ENCODE peak calls at places on chromosome 7, in four cellular contexts. One of them, this sample, is unnamed.

GRCh38 chr7:100965723-100966541 is 3.4 kb upstream of the MUC12 start:
- DNase-seq in epithelial cell of esophagus: peak; percentile 58
- DNase-seq in GM13977: peak; percentile 96
- DNase-seq in aorta: peak; percentile 85
- DNase-seq in this sample: peak; percentile 80

GRCh38 chr7:106568680-106569499 is 92.1 kb downstream of the CCDC71L start:
- DNase-seq in epithelial cell of esophagus: peak; percentile 96
- DNase-seq in GM13977: no peak
- DNase-seq in aorta: no peak
- DNase-seq in this sample: no peak

GRCh38 chr7:107312418-107312817 is 143.6 kb downstream of the HBP1 start:
- DNase-seq in epithelial cell of esophagus: peak; percentile 42
- DNase-seq in GM13977: no peak
- DNase-seq in aorta: no peak
- DNase-seq in this sample: no peak

GRCh38 chr7:45065031-45065995 is 23.5 kb downstream of the NACAD start:
- DNase-seq in epithelial cell of esophagus: no peak
- DNase-seq in GM13977: no peak
- DNase-seq in aorta: no peak
- DNase-seq in this sample: no peak

GRCh38 chr7:29337628-29338116 is 143.1 kb downstream of the CHN2 start:
- DNase-seq in epithelial cell of esophagus: no peak
- DNase-seq in GM13977: no peak
- DNase-seq in aorta: no peak
- DNase-seq in this sample: no peak

GRCh38 chr7:47170516-47170915 is 411.4 kb downstream of the TNS3 start:
- DNase-seq in epithelial cell of esophagus: peak; percentile 34
- DNase-seq in GM13977: no peak
- DNase-seq in aorta: no peak
- DNase-seq in this sample: no peak

GRCh38 chr7:33888206-33888605 is 17.1 kb upstream of the BMPER start:
- DNase-seq in epithelial cell of esophagus: peak; percentile 41
- DNase-seq in GM13977: no peak
- DNase-seq in aorta: no peak
- DNase-seq in this sample: no peak

GRCh38 chr7:142853739-142854504 is 954 bp upstream of the EPHB6 start:
- DNase-seq in epithelial cell of esophagus: peak; percentile 66
- DNase-seq in GM13977: peak; percentile 87
- DNase-seq in aorta: peak; percentile 81
- DNase-seq in this sample: peak; percentile 74

GRCh38 chr7:116986611-116987565 is 33.6 kb downstream of the ST7 start:
- DNase-seq in epithelial cell of esophagus: peak; percentile 32
- DNase-seq in GM13977: no peak
- DNase-seq in aorta: no peak
- DNase-seq in this sample: no peak

GRCh38 chr7:92590711-92591310 is 621 bp upstream of the FAM133B start:
- DNase-seq in epithelial cell of esophagus: no peak
- DNase-seq in GM13977: no peak
- DNase-seq in aorta: no peak
- DNase-seq in this sample: no peak

GRCh38 chr7:16365952-16366351 is 55.4 kb downstream of the CRPPA start:
- DNase-seq in epithelial cell of esophagus: no peak
- DNase-seq in GM13977: no peak
- DNase-seq in aorta: no peak
- DNase-seq in this sample: no peak

GRCh38 chr7:30445770-30446169 is 32.8 kb downstream of the NOD1 start:
- DNase-seq in epithelial cell of esophagus: no peak
- DNase-seq in GM13977: peak; percentile 87
- DNase-seq in aorta: peak; percentile 89
- DNase-seq in this sample: peak; percentile 79

GRCh38 chr7:157408258-157409101 is 71.7 kb downstream of the DNAJB6 start:
- DNase-seq in epithelial cell of esophagus: no peak
- DNase-seq in GM13977: no peak
- DNase-seq in aorta: peak; percentile 21
- DNase-seq in this sample: no peak

GRCh38 chr7:75879771-75880184 is 944 bp downstream of the RHBDD2 start:
- DNase-seq in epithelial cell of esophagus: no peak
- DNase-seq in GM13977: no peak
- DNase-seq in aorta: no peak
- DNase-seq in this sample: no peak

GRCh38 chr7:130920122-130920521 is 186.1 kb upstream of the KLF14 start:
- DNase-seq in epithelial cell of esophagus: no peak
- DNase-seq in GM13977: no peak
- DNase-seq in aorta: no peak
- DNase-seq in this sample: no peak

GRCh38 chr7:28988818-28989595 is 30.9 kb upstream of the TRIL start:
- DNase-seq in epithelial cell of esophagus: peak; percentile 94
- DNase-seq in GM13977: no peak
- DNase-seq in aorta: peak; percentile 73
- DNase-seq in this sample: no peak

GRCh38 chr7:3128857-3129256 is 85.2 kb upstream of the CARD11 start:
- DNase-seq in epithelial cell of esophagus: no peak
- DNase-seq in GM13977: no peak
- DNase-seq in aorta: no peak
- DNase-seq in this sample: no peak

GRCh38 chr7:135405969-135406368 is 103.9 kb downstream of the CNOT4 start:
- DNase-seq in epithelial cell of esophagus: no peak
- DNase-seq in GM13977: no peak
- DNase-seq in aorta: no peak
- DNase-seq in this sample: no peak

GRCh38 chr7:78323118-78323517 is 524.5 kb downstream of the PHTF2 start:
- DNase-seq in epithelial cell of esophagus: no peak
- DNase-seq in GM13977: no peak
- DNase-seq in aorta: no peak
- DNase-seq in this sample: no peak

GRCh38 chr7:123637203-123637602 is 18.5 kb upstream of the LMOD2 start:
- DNase-seq in epithelial cell of esophagus: peak; percentile 40
- DNase-seq in GM13977: no peak
- DNase-seq in aorta: no peak
- DNase-seq in this sample: no peak

GRCh38 chr7:144500225-144500624 is 96.7 kb upstream of the NOBOX start:
- DNase-seq in epithelial cell of esophagus: no peak
- DNase-seq in GM13977: no peak
- DNase-seq in aorta: no peak
- DNase-seq in this sample: no peak

GRCh38 chr7:87570178-87570577 is 30.5 kb downstream of the ABCB1 start:
- DNase-seq in epithelial cell of esophagus: peak; percentile 68
- DNase-seq in GM13977: no peak
- DNase-seq in aorta: no peak
- DNase-seq in this sample: no peak

GRCh38 chr7:33872870-33873269 is 32.5 kb upstream of the BMPER start:
- DNase-seq in epithelial cell of esophagus: no peak
- DNase-seq in GM13977: no peak
- DNase-seq in aorta: no peak
- DNase-seq in this sample: no peak

GRCh38 chr7:30681262-30682130 is 760 bp downstream of the CRHR2 start:
- DNase-seq in epithelial cell of esophagus: no peak
- DNase-seq in GM13977: no peak
- DNase-seq in aorta: no peak
- DNase-seq in this sample: no peak

GRCh38 chr7:103343758-103344452 is 662 bp downstream of the DNAJC2 start:
- DNase-seq in epithelial cell of esophagus: peak; percentile 45
- DNase-seq in GM13977: peak; percentile 34
- DNase-seq in aorta: peak; percentile 46
- DNase-seq in this sample: no peak

GRCh38 chr7:73740771-73741170 is 2.2 kb upstream of the ABHD11 start:
- DNase-seq in epithelial cell of esophagus: no peak
- DNase-seq in GM13977: no peak
- DNase-seq in aorta: no peak
- DNase-seq in this sample: no peak

GRCh38 chr7:91694221-91694856 is 186.2 kb downstream of the MTERF1 start:
- DNase-seq in epithelial cell of esophagus: no peak
- DNase-seq in GM13977: no peak
- DNase-seq in aorta: no peak
- DNase-seq in this sample: no peak

GRCh38 chr7:136900005-136900404 is 31.6 kb downstream of the CHRM2 start:
- DNase-seq in epithelial cell of esophagus: no peak
- DNase-seq in GM13977: no peak
- DNase-seq in aorta: no peak
- DNase-seq in this sample: no peak

GRCh38 chr7:98816206-98816605 is 53.6 kb downstream of the TMEM130 start:
- DNase-seq in epithelial cell of esophagus: no peak
- DNase-seq in GM13977: no peak
- DNase-seq in aorta: peak; percentile 78
- DNase-seq in this sample: no peak

GRCh38 chr7:155969192-155969929 is 157.1 kb upstream of the SHH start:
- DNase-seq in epithelial cell of esophagus: no peak
- DNase-seq in GM13977: no peak
- DNase-seq in aorta: no peak
- DNase-seq in this sample: no peak

GRCh38 chr7:33421384-33421783 is 292.0 kb downstream of the BBS9 start:
- DNase-seq in epithelial cell of esophagus: peak; percentile 12
- DNase-seq in GM13977: no peak
- DNase-seq in aorta: no peak
- DNase-seq in this sample: no peak

GRCh38 chr7:15749631-15750030 is 63.1 kb upstream of the MEOX2 start:
- DNase-seq in epithelial cell of esophagus: no peak
- DNase-seq in GM13977: no peak
- DNase-seq in aorta: no peak
- DNase-seq in this sample: no peak

GRCh38 chr7:84191261-84191660 is 3.3 kb downstream of the SEMA3A start:
- DNase-seq in epithelial cell of esophagus: no peak
- DNase-seq in GM13977: no peak
- DNase-seq in aorta: no peak
- DNase-seq in this sample: no peak

GRCh38 chr7:87934699-87935372 is 785 bp downstream of the ADAM22 start:
- DNase-seq in epithelial cell of esophagus: no peak
- DNase-seq in GM13977: peak; percentile 48
- DNase-seq in aorta: no peak
- DNase-seq in this sample: peak; percentile 58

GRCh38 chr7:87628780-87629569 is 777 bp downstream of the RUNDC3B start:
- DNase-seq in epithelial cell of esophagus: peak; percentile 57
- DNase-seq in GM13977: peak; percentile 17
- DNase-seq in aorta: peak; percentile 40
- DNase-seq in this sample: no peak

GRCh38 chr7:1889556-1890181 is 219.6 kb downstream of the ELFN1 start:
- DNase-seq in epithelial cell of esophagus: peak; percentile 10
- DNase-seq in GM13977: no peak
- DNase-seq in aorta: no peak
- DNase-seq in this sample: no peak

GRCh38 chr7:36372156-36372555 is 17.5 kb upstream of the ANLN start:
- DNase-seq in epithelial cell of esophagus: peak; percentile 46
- DNase-seq in GM13977: no peak
- DNase-seq in aorta: no peak
- DNase-seq in this sample: no peak

GRCh38 chr7:47478017-47478344 is 103.9 kb downstream of the TNS3 start:
- DNase-seq in epithelial cell of esophagus: no peak
- DNase-seq in GM13977: no peak
- DNase-seq in aorta: peak; percentile 64
- DNase-seq in this sample: no peak